ENCODE peak calls at places on chromosomes 4 and X, in ten cellular contexts. Z, X, N, H, K, U, Y, T, P and M are unnamed samples.

GRCh38 chr4:99100876-99101275 is 12.3 kb upstream of the ADH5 start:
- DNase-seq in Z (no peak), X (no peak), N (no peak), H (no peak), K (no peak), U (no peak), Y (no peak), T (no peak), P (no peak), M (no peak)

GRCh38 chr4:56768772-56769171 is 52.7 kb downstream of the SPINK2 start:
- DNase-seq in Z (no peak), X (no peak), N (no peak), H (no peak), K (no peak), U (no peak), Y (no peak), T (no peak), P (no peak), M (no peak)

GRCh38 chr4:15913631-15913970 is 24.9 kb downstream of the FGFBP1 start:
- DNase-seq in Z (no peak), X (no peak), N (no peak), H (no peak), K (no peak), U (no peak), Y (no peak), T (no peak), P (no peak), M (no peak)

GRCh38 chr4:106898621-106899230 is 137.4 kb downstream of the DKK2 start:
- DNase-seq in Z (no peak), X (no peak), N (no peak), H (no peak), K (no peak), U (no peak), Y (no peak), T (no peak), P (no peak), M (no peak)

GRCh38 chr4:67131224-67131623 is 414.1 kb downstream of the CENPC start:
- DNase-seq in Z (no peak), X (no peak), N (no peak), H (no peak), K (no peak), U (no peak), Y (no peak), T (no peak), P (no peak), M (no peak)

GRCh38 chrX:15854080-15854655 is 445 bp downstream of the AP1S2 start:
- DNase-seq in Z (peak), X (peak), N (peak), H (peak), K (peak), U (peak), Y (peak), T (peak), P (peak), M (peak)

GRCh38 chr4:10354225-10354624 is 103.0 kb downstream of the ZNF518B start:
- DNase-seq in Z (no peak), X (no peak), N (no peak), H (no peak), K (no peak), U (no peak), Y (no peak), T (no peak), P (no peak), M (no peak)

GRCh38 chr4:57109847-57110634 is at the start of gene IGFBP7:
- DNase-seq in Z (no peak), X (no peak), N (no peak), H (peak), K (peak), U (no peak), Y (no peak), T (peak), P (no peak), M (no peak)

GRCh38 chr4:145679520-145679919 is 426 bp upstream of the C4orf51 start:
- DNase-seq in Z (no peak), X (peak), N (no peak), H (no peak), K (no peak), U (no peak), Y (no peak), T (no peak), P (no peak), M (no peak)

GRCh38 chr4:113537183-113537977 is 224.2 kb downstream of the CAMK2D start:
- DNase-seq in Z (no peak), X (no peak), N (no peak), H (no peak), K (no peak), U (no peak), Y (no peak), T (no peak), P (no peak), M (no peak)

GRCh38 chr4:8316911-8317351 is 47.4 kb downstream of the HTRA3 start:
- DNase-seq in Z (no peak), X (no peak), N (no peak), H (no peak), K (no peak), U (no peak), Y (no peak), T (no peak), P (no peak), M (no peak)

GRCh38 chr4:107862658-107863057 is 37.9 kb downstream of the SGMS2 start:
- DNase-seq in Z (no peak), X (peak), N (no peak), H (no peak), K (no peak), U (no peak), Y (no peak), T (no peak), P (no peak), M (no peak)

GRCh38 chr4:87092389-87093141 is 127.9 kb downstream of the KLHL8 start:
- DNase-seq in Z (peak), X (peak), N (no peak), H (no peak), K (no peak), U (no peak), Y (no peak), T (no peak), P (no peak), M (no peak)

GRCh38 chrX:54785901-54786300 is 12.2 kb downstream of the ITIH6 start:
- DNase-seq in Z (no peak), X (no peak), N (no peak), H (no peak), K (no peak), U (no peak), Y (no peak), T (no peak), P (no peak), M (no peak)

GRCh38 chrX:497201-497710 is 110.5 kb upstream of the PPP2R3B start:
- DNase-seq in Z (no peak), X (no peak), N (no peak), H (no peak), K (no peak), U (no peak), Y (no peak), T (no peak), P (no peak), M (no peak)

GRCh38 chr4:112523764-112524505 is 8.0 kb upstream of the NEUROG2 start:
- DNase-seq in Z (no peak), X (peak), N (peak), H (no peak), K (peak), U (peak), Y (peak), T (peak), P (peak), M (peak)

GRCh38 chr4:67779631-67780030 is 25.4 kb upstream of the GNRHR start:
- DNase-seq in Z (no peak), X (no peak), N (no peak), H (no peak), K (no peak), U (no peak), Y (no peak), T (no peak), P (no peak), M (no peak)

GRCh38 chr4:79982587-79983327 is 90.3 kb downstream of the ANTXR2 start:
- DNase-seq in Z (no peak), X (no peak), N (no peak), H (no peak), K (no peak), U (no peak), Y (no peak), T (no peak), P (no peak), M (no peak)

GRCh38 chr4:54254116-54254914 is 25.2 kb downstream of the PDGFRA start:
- DNase-seq in Z (no peak), X (no peak), N (no peak), H (no peak), K (no peak), U (no peak), Y (no peak), T (no peak), P (no peak), M (no peak)

GRCh38 chr4:76233967-76234678 is 17.4 kb upstream of the FAM47E start:
- DNase-seq in Z (no peak), X (no peak), N (no peak), H (no peak), K (no peak), U (no peak), Y (no peak), T (no peak), P (no peak), M (no peak)

GRCh38 chr4:104490770-104491395 is 3.8 kb downstream of the CXXC4 start:
- DNase-seq in Z (peak), X (peak), N (peak), H (peak), K (peak), U (peak), Y (no peak), T (peak), P (peak), M (peak)

GRCh38 chrX:152913915-152914314 is 16.0 kb downstream of the ZNF185 start:
- DNase-seq in Z (no peak), X (no peak), N (no peak), H (no peak), K (no peak), U (no peak), Y (no peak), T (no peak), P (no peak), M (no peak)

GRCh38 chr4:150574678-150575077 is 7.3 kb upstream of the MAB21L2 start:
- DNase-seq in Z (no peak), X (no peak), N (no peak), H (no peak), K (no peak), U (no peak), Y (no peak), T (no peak), P (no peak), M (no peak)

GRCh38 chr4:112279882-112280315 is 5.8 kb downstream of the TIFA start:
- DNase-seq in Z (no peak), X (no peak), N (no peak), H (no peak), K (no peak), U (no peak), Y (no peak), T (no peak), P (no peak), M (no peak)

GRCh38 chr4:24887881-24888430 is 24.9 kb downstream of the CCDC149 start:
- DNase-seq in Z (no peak), X (peak), N (no peak), H (no peak), K (no peak), U (no peak), Y (no peak), T (no peak), P (no peak), M (no peak)

GRCh38 chrX:3815896-3816664 is 102.6 kb upstream of the PRKX start:
- DNase-seq in Z (peak), X (peak), N (peak), H (peak), K (no peak), U (no peak), Y (peak), T (peak), P (peak), M (peak)

GRCh38 chr4:168743576-168743975 is 246.7 kb downstream of the PALLD start:
- DNase-seq in Z (no peak), X (no peak), N (no peak), H (no peak), K (no peak), U (no peak), Y (no peak), T (no peak), P (no peak), M (no peak)